ENCODE peak calls at places on chromosomes 7 and 10, in eight cellular contexts. I, M, E, O, C, H, R and J are unnamed samples.

GRCh38 chr10:11437391-11438241 is 173.8 kb downstream of the USP6NL start:
- DNase-seq in E (peak), R (no peak), C (no peak), H (no peak), M (no peak), O (no peak), I (no peak), J (no peak)

GRCh38 chr10:69527961-69528360 is 45.3 kb downstream of the NEUROG3 start:
- DNase-seq in H (no peak), R (no peak), E (no peak), O (no peak), C (no peak), I (no peak), M (no peak), J (no peak)

GRCh38 chr10:133325392-133325760 is 11.3 kb downstream of the CALY start:
- DNase-seq in C (peak), H (no peak), M (no peak), E (no peak), I (no peak), R (no peak), O (no peak), J (no peak)

GRCh38 chr7:124462249-124462648 is 303.3 kb downstream of the GPR37 start:
- DNase-seq in M (peak), H (no peak), C (no peak), O (no peak), E (no peak), I (no peak), R (no peak), J (no peak)

GRCh38 chr10:13160934-13161266 is 458 bp upstream of the MCM10 start:
- DNase-seq in C (no peak), R (no peak), O (no peak), M (no peak), H (no peak), E (no peak), I (no peak), J (no peak)

GRCh38 chr10:89404082-89404481 is 10.3 kb upstream of the IFIT5 start:
- DNase-seq in R (no peak), M (no peak), C (no peak), O (no peak), E (no peak), H (no peak), I (no peak), J (no peak)

GRCh38 chr7:6276911-6277408 is 4.5 kb upstream of the CYTH3 start:
- DNase-seq in O (no peak), H (no peak), E (no peak), M (no peak), R (no peak), I (no peak), C (no peak), J (no peak)

GRCh38 chr7:70833726-70834125 is 298.2 kb upstream of the GALNT17 start:
- DNase-seq in O (no peak), E (no peak), C (no peak), M (peak), R (no peak), H (no peak), I (no peak), J (no peak)

GRCh38 chr10:98301664-98302319 is 33.8 kb upstream of the LOXL4 start:
- DNase-seq in E (no peak), H (no peak), C (no peak), M (no peak), O (no peak), R (no peak), I (no peak), J (no peak)

GRCh38 chr10:31314256-31315183 is 4.5 kb upstream of the ZEB1 start:
- DNase-seq in O (no peak), M (no peak), H (no peak), I (no peak), C (no peak), R (no peak), E (no peak), J (no peak)

GRCh38 chr7:98178321-98178720 is 32.9 kb upstream of the BHLHA15 start:
- DNase-seq in I (no peak), C (no peak), O (no peak), E (no peak), M (no peak), H (no peak), R (peak), J (peak)

GRCh38 chr7:71131753-71132520 is at the start of gene GALNT17:
- DNase-seq in I (peak), O (no peak), R (no peak), H (no peak), E (peak), C (no peak), M (no peak), J (no peak)

GRCh38 chr10:101848894-101849351 is 5.3 kb upstream of the KCNIP2 start:
- DNase-seq in E (no peak), M (no peak), R (no peak), I (no peak), C (no peak), H (no peak), O (no peak), J (no peak)

GRCh38 chr7:30162133-30162532 is 27.3 kb downstream of the MTURN start:
- DNase-seq in R (no peak), M (no peak), E (no peak), C (no peak), H (no peak), O (no peak), I (no peak), J (no peak)

GRCh38 chr7:16603633-16604032 is 41.9 kb downstream of the ANKMY2 start:
- DNase-seq in O (no peak), R (no peak), C (no peak), E (no peak), I (no peak), M (no peak), H (no peak), J (no peak)

GRCh38 chr10:43939939-43940810 is 291.5 kb upstream of the ZNF32 start:
- DNase-seq in H (no peak), R (peak), C (no peak), O (peak), M (no peak), I (no peak), E (no peak), J (no peak)